ENCODE peak calls at places on chromosome 20, in five cellular contexts. One of them, this sample, is unnamed.

GRCh38 chr20:62122659-62123449 is 579 bp downstream of the LSM14B start:
- DNase-seq in NCI-H1105: peak; percentile 71
- DNase-seq in psoas muscle: peak; percentile 52
- DNase-seq in DMS79: no peak
- DNase-seq in substantia nigra: peak; percentile 45
- DNase-seq in this sample: peak; percentile 67

GRCh38 chr20:58792426-58792825 is 58.3 kb downstream of the GNAS-AS1 start:
- DNase-seq in NCI-H1105: no peak
- DNase-seq in psoas muscle: no peak
- DNase-seq in DMS79: no peak
- DNase-seq in substantia nigra: no peak
- DNase-seq in this sample: no peak

GRCh38 chr20:63085087-63085861 is 78.5 kb upstream of the BHLHE23 start:
- DNase-seq in NCI-H1105: no peak
- DNase-seq in psoas muscle: peak; percentile 6
- DNase-seq in DMS79: no peak
- DNase-seq in substantia nigra: no peak
- DNase-seq in this sample: no peak

GRCh38 chr20:16054917-16055316 is 518.3 kb downstream of the KIF16B start:
- DNase-seq in NCI-H1105: no peak
- DNase-seq in psoas muscle: no peak
- DNase-seq in DMS79: no peak
- DNase-seq in substantia nigra: no peak
- DNase-seq in this sample: no peak

GRCh38 chr20:62539646-62540045 is 63.9 kb upstream of the GATA5 start:
- DNase-seq in NCI-H1105: no peak
- DNase-seq in psoas muscle: no peak
- DNase-seq in DMS79: no peak
- DNase-seq in substantia nigra: no peak
- DNase-seq in this sample: no peak

GRCh38 chr20:18628330-18628941 is 40.6 kb downstream of the DTD1 start:
- DNase-seq in NCI-H1105: peak; percentile 13
- DNase-seq in psoas muscle: no peak
- DNase-seq in DMS79: no peak
- DNase-seq in substantia nigra: no peak
- DNase-seq in this sample: peak; percentile 69

GRCh38 chr20:23928788-23929187 is 49.2 kb upstream of the CST5 start:
- DNase-seq in NCI-H1105: no peak
- DNase-seq in psoas muscle: no peak
- DNase-seq in DMS79: no peak
- DNase-seq in substantia nigra: no peak
- DNase-seq in this sample: no peak

GRCh38 chr20:33576432-33576883 is 85.7 kb upstream of the C20orf144 start:
- DNase-seq in NCI-H1105: peak; percentile 57
- DNase-seq in psoas muscle: no peak
- DNase-seq in DMS79: no peak
- DNase-seq in substantia nigra: no peak
- DNase-seq in this sample: no peak

GRCh38 chr20:50607850-50608749 is 83.2 kb downstream of the RIPOR3 start:
- DNase-seq in NCI-H1105: no peak
- DNase-seq in psoas muscle: no peak
- DNase-seq in DMS79: no peak
- DNase-seq in substantia nigra: no peak
- DNase-seq in this sample: no peak

GRCh38 chr20:47328841-47329448 is 27.6 kb downstream of the ZMYND8 start:
- DNase-seq in NCI-H1105: no peak
- DNase-seq in psoas muscle: peak; percentile 8
- DNase-seq in DMS79: no peak
- DNase-seq in substantia nigra: no peak
- DNase-seq in this sample: no peak

GRCh38 chr20:33689973-33690372 is 3.8 kb upstream of the E2F1 start:
- DNase-seq in NCI-H1105: no peak
- DNase-seq in psoas muscle: no peak
- DNase-seq in DMS79: no peak
- DNase-seq in substantia nigra: no peak
- DNase-seq in this sample: no peak

GRCh38 chr20:56440346-56441007 is 27.9 kb upstream of the RTF2 start:
- DNase-seq in NCI-H1105: no peak
- DNase-seq in psoas muscle: no peak
- DNase-seq in DMS79: no peak
- DNase-seq in substantia nigra: no peak
- DNase-seq in this sample: no peak

GRCh38 chr20:38997622-38998021 is 35.5 kb downstream of the DHX35 start:
- DNase-seq in NCI-H1105: no peak
- DNase-seq in psoas muscle: no peak
- DNase-seq in DMS79: no peak
- DNase-seq in substantia nigra: no peak
- DNase-seq in this sample: no peak

GRCh38 chr20:61817575-61817974 is 248.1 kb downstream of the TAF4 start:
- DNase-seq in NCI-H1105: no peak
- DNase-seq in psoas muscle: no peak
- DNase-seq in DMS79: no peak
- DNase-seq in substantia nigra: no peak
- DNase-seq in this sample: no peak

GRCh38 chr20:64121586-64121985 is 14.2 kb upstream of the NPBWR2 start:
- DNase-seq in NCI-H1105: no peak
- DNase-seq in psoas muscle: no peak
- DNase-seq in DMS79: no peak
- DNase-seq in substantia nigra: no peak
- DNase-seq in this sample: no peak

GRCh38 chr20:63706852-63707557 is 771 bp downstream of the ARFRP1 start:
- DNase-seq in NCI-H1105: no peak
- DNase-seq in psoas muscle: peak; percentile 48
- DNase-seq in DMS79: peak; percentile 38
- DNase-seq in substantia nigra: no peak
- DNase-seq in this sample: peak; percentile 84

GRCh38 chr20:45860573-45861011 is 3.2 kb downstream of the ZSWIM3 start:
- DNase-seq in NCI-H1105: no peak
- DNase-seq in psoas muscle: no peak
- DNase-seq in DMS79: no peak
- DNase-seq in substantia nigra: no peak
- DNase-seq in this sample: no peak

GRCh38 chr20:63653041-63653973 is at the start of gene STMN3:
- DNase-seq in NCI-H1105: peak; percentile 95
- DNase-seq in psoas muscle: peak; percentile 87
- DNase-seq in DMS79: peak; percentile 96
- DNase-seq in substantia nigra: peak; percentile 65
- DNase-seq in this sample: peak; percentile 96

GRCh38 chr20:46894971-46895905 is 595 bp downstream of the EYA2 start:
- DNase-seq in NCI-H1105: peak; percentile 35
- DNase-seq in psoas muscle: peak; percentile 17
- DNase-seq in DMS79: no peak
- DNase-seq in substantia nigra: no peak
- DNase-seq in this sample: no peak

GRCh38 chr20:376089-376488 is 4.5 kb upstream of the TRIB3 start:
- DNase-seq in NCI-H1105: no peak
- DNase-seq in psoas muscle: no peak
- DNase-seq in DMS79: no peak
- DNase-seq in substantia nigra: no peak
- DNase-seq in this sample: no peak

GRCh38 chr20:45822863-45823262 is 4.2 kb downstream of the TNNC2 start:
- DNase-seq in NCI-H1105: peak; percentile 58
- DNase-seq in psoas muscle: no peak
- DNase-seq in DMS79: peak; percentile 20
- DNase-seq in substantia nigra: no peak
- DNase-seq in this sample: no peak

GRCh38 chr20:51860015-51860882 is 57.9 kb upstream of the SALL4 start:
- DNase-seq in NCI-H1105: no peak
- DNase-seq in psoas muscle: no peak
- DNase-seq in DMS79: no peak
- DNase-seq in substantia nigra: no peak
- DNase-seq in this sample: peak; percentile 17

GRCh38 chr20:15862178-15862577 is 711.1 kb downstream of the KIF16B start:
- DNase-seq in NCI-H1105: peak; percentile 26
- DNase-seq in psoas muscle: no peak
- DNase-seq in DMS79: no peak
- DNase-seq in substantia nigra: no peak
- DNase-seq in this sample: no peak

GRCh38 chr20:768426-768978 is at the start of gene SLC52A3:
- DNase-seq in NCI-H1105: no peak
- DNase-seq in psoas muscle: no peak
- DNase-seq in DMS79: no peak
- DNase-seq in substantia nigra: no peak
- DNase-seq in this sample: peak; percentile 62

GRCh38 chr20:41307021-41307420 is 10.5 kb downstream of the ZHX3 start:
- DNase-seq in NCI-H1105: no peak
- DNase-seq in psoas muscle: no peak
- DNase-seq in DMS79: no peak
- DNase-seq in substantia nigra: no peak
- DNase-seq in this sample: no peak

GRCh38 chr20:11993886-11994466 is 76.3 kb downstream of the BTBD3 start:
- DNase-seq in NCI-H1105: no peak
- DNase-seq in psoas muscle: no peak
- DNase-seq in DMS79: peak; percentile 19
- DNase-seq in substantia nigra: no peak
- DNase-seq in this sample: no peak

GRCh38 chr20:19814241-19814640 is 56.2 kb downstream of the RIN2 start:
- DNase-seq in NCI-H1105: no peak
- DNase-seq in psoas muscle: no peak
- DNase-seq in DMS79: no peak
- DNase-seq in substantia nigra: no peak
- DNase-seq in this sample: no peak

GRCh38 chr20:59645761-59646171 is 41.4 kb downstream of the PHACTR3 start:
- DNase-seq in NCI-H1105: no peak
- DNase-seq in psoas muscle: no peak
- DNase-seq in DMS79: no peak
- DNase-seq in substantia nigra: no peak
- DNase-seq in this sample: peak; percentile 26

GRCh38 chr20:6265204-6265904 is 142.5 kb upstream of the FERMT1 start:
- DNase-seq in NCI-H1105: peak; percentile 25
- DNase-seq in psoas muscle: no peak
- DNase-seq in DMS79: no peak
- DNase-seq in substantia nigra: no peak
- DNase-seq in this sample: peak; percentile 67

GRCh38 chr20:62772994-62773858 is 23.0 kb upstream of the MRGBP start:
- DNase-seq in NCI-H1105: no peak
- DNase-seq in psoas muscle: no peak
- DNase-seq in DMS79: peak; percentile 69
- DNase-seq in substantia nigra: no peak
- DNase-seq in this sample: no peak

GRCh38 chr20:58618694-58619540 is 32.2 kb upstream of the STX16 start:
- DNase-seq in NCI-H1105: no peak
- DNase-seq in psoas muscle: no peak
- DNase-seq in DMS79: no peak
- DNase-seq in substantia nigra: no peak
- DNase-seq in this sample: no peak

GRCh38 chr20:22572491-22572890 is 11.9 kb downstream of the FOXA2 start:
- DNase-seq in NCI-H1105: no peak
- DNase-seq in psoas muscle: no peak
- DNase-seq in DMS79: no peak
- DNase-seq in substantia nigra: no peak
- DNase-seq in this sample: no peak

GRCh38 chr20:62516345-62516744 is 40.5 kb upstream of the GATA5 start:
- DNase-seq in NCI-H1105: no peak
- DNase-seq in psoas muscle: no peak
- DNase-seq in DMS79: no peak
- DNase-seq in substantia nigra: no peak
- DNase-seq in this sample: peak; percentile 95

This sample was measured in HuH-7.